ENCODE peak calls at places on chromosomes 16 and 17, in six cellular contexts. N is A549, H is psoas muscle, T is WTC11, G is fibroblast of lung, R is NB4. A is an unnamed sample.

GRCh38 chr16:58266336-58266735 is 28.5 kb downstream of the PRSS54 start:
- DNase-seq in N (no peak), H (no peak), T (no peak), G (no peak), R (no peak), A (no peak)

GRCh38 chr16:74199842-74200124 is 96.8 kb upstream of the PSMD7 start:
- DNase-seq in N (no peak), H (no peak), T (no peak), G (no peak), R (no peak), A (no peak)

GRCh38 chr17:78419970-78420820 is 41.7 kb downstream of the PGS1 start:
- DNase-seq in N (no peak), H (no peak), T (no peak), G (no peak), R (no peak), A (no peak)

GRCh38 chr17:68954146-68954971 is 833 bp downstream of the ABCA8 start:
- DNase-seq in N (no peak), H (no peak), T (no peak), G (no peak), R (no peak), A (peak)

GRCh38 chr16:80806957-80807356 is 2.6 kb upstream of the CDYL2 start:
- DNase-seq in N (peak), H (no peak), T (no peak), G (peak), R (peak), A (peak)

GRCh38 chr17:75773808-75774470 is 8.9 kb upstream of the GALK1 start:
- DNase-seq in N (no peak), H (peak), T (peak), G (no peak), R (no peak), A (no peak)

GRCh38 chr17:68482576-68483001 is 25.3 kb upstream of the WIPI1 start:
- DNase-seq in N (no peak), H (no peak), T (no peak), G (no peak), R (no peak), A (no peak)

GRCh38 chr16:81946206-81946605 is 65.1 kb downstream of the SDR42E1 start:
- DNase-seq in N (no peak), H (no peak), T (no peak), G (peak), R (no peak), A (no peak)

GRCh38 chr16:49876716-49877129 is 20.8 kb upstream of the ZNF423 start:
- DNase-seq in N (peak), H (peak), T (peak), G (no peak), R (peak), A (peak)

GRCh38 chr17:6471531-6472465 is 27.5 kb downstream of the PIMREG start:
- DNase-seq in N (peak), H (no peak), T (no peak), G (peak), R (peak), A (peak)

GRCh38 chr17:65027305-65027704 is 29.2 kb downstream of the GNA13 start:
- DNase-seq in N (peak), H (no peak), T (peak), G (peak), R (peak), A (no peak)

GRCh38 chr17:66383353-66383752 is 80.9 kb downstream of the PRKCA start:
- DNase-seq in N (no peak), H (no peak), T (no peak), G (peak), R (no peak), A (no peak)

GRCh38 chr17:77382356-77382911 is 241.7 kb downstream of the SEC14L1 start:
- DNase-seq in N (no peak), H (no peak), T (no peak), G (no peak), R (no peak), A (no peak)

GRCh38 chr17:9401434-9401833 is 174.2 kb downstream of the STX8 start:
- DNase-seq in N (peak), H (no peak), T (no peak), G (peak), R (peak), A (peak)

GRCh38 chr17:50241431-50241830 is 32.8 kb upstream of the TMEM92 start:
- DNase-seq in N (no peak), H (no peak), T (no peak), G (no peak), R (no peak), A (no peak)

GRCh38 chr17:14926526-14927122 is 338.5 kb downstream of the PMP22 start:
- DNase-seq in N (peak), H (no peak), T (peak), G (peak), R (peak), A (peak)

GRCh38 chr16:57535680-57536305 is 578 bp downstream of the CCDC102A start:
- DNase-seq in N (peak), H (peak), T (peak), G (peak), R (peak), A (peak)

GRCh38 chr17:65079489-65079900 is 23.0 kb upstream of the GNA13 start:
- DNase-seq in N (no peak), H (no peak), T (peak), G (no peak), R (no peak), A (no peak)

GRCh38 chr16:974001-974601 is 3.3 kb upstream of the LMF1 start:
- DNase-seq in N (no peak), H (no peak), T (no peak), G (no peak), R (no peak), A (peak)

GRCh38 chr16:5510819-5511370 is 413.3 kb upstream of the EEF2KMT start:
- DNase-seq in N (no peak), H (no peak), T (no peak), G (no peak), R (no peak), A (no peak)

GRCh38 chr16:85168732-85169256 is 56.5 kb upstream of the CIBAR2 start:
- DNase-seq in N (no peak), H (peak), T (peak), G (peak), R (peak), A (peak)

GRCh38 chr17:28737770-28738679 is 5.8 kb upstream of the TRAF4 start:
- DNase-seq in N (no peak), H (peak), T (no peak), G (no peak), R (no peak), A (no peak)

GRCh38 chr16:4373909-4374742 is 2.5 kb downstream of the VASN start:
- DNase-seq in N (peak), H (peak), T (peak), G (peak), R (no peak), A (peak)

GRCh38 chr16:77499373-77500285 is 64.8 kb upstream of the ADAMTS18 start:
- DNase-seq in N (peak), H (peak), T (peak), G (peak), R (no peak), A (peak)

GRCh38 chr17:39716073-39716818 is 14.1 kb downstream of the MIEN1 start:
- DNase-seq in N (no peak), H (no peak), T (no peak), G (no peak), R (no peak), A (no peak)

GRCh38 chr16:51500306-51500705 is 349.2 kb upstream of the SALL1 start:
- DNase-seq in N (peak), H (no peak), T (no peak), G (peak), R (no peak), A (no peak)

GRCh38 chr16:23679274-23679985 is 741 bp downstream of the PLK1 start:
- DNase-seq in N (peak), H (no peak), T (peak), G (peak), R (peak), A (peak)

GRCh38 chr16:51553314-51553713 is 402.2 kb upstream of the SALL1 start:
- DNase-seq in N (no peak), H (no peak), T (no peak), G (no peak), R (no peak), A (no peak)

GRCh38 chr16:12158428-12158827 is 181.9 kb downstream of the SNX29 start:
- DNase-seq in N (no peak), H (no peak), T (no peak), G (peak), R (no peak), A (no peak)

GRCh38 chr17:55228683-55229192 is 36.0 kb upstream of the HLF start:
- DNase-seq in N (no peak), H (no peak), T (no peak), G (no peak), R (no peak), A (no peak)

GRCh38 chr16:11100239-11100750 is 155.7 kb downstream of the SOCS1 start:
- DNase-seq in N (no peak), H (peak), T (peak), G (peak), R (peak), A (peak)

GRCh38 chr17:6232768-6233130 is 162.6 kb downstream of the WSCD1 start:
- DNase-seq in N (no peak), H (no peak), T (no peak), G (no peak), R (no peak), A (no peak)

GRCh38 chr16:30665155-30665829 is 7.1 kb downstream of the FBRS start:
- DNase-seq in N (no peak), H (no peak), T (no peak), G (no peak), R (no peak), A (no peak)

GRCh38 chr17:35519442-35519841 is 18.0 kb downstream of the SLFN12L start:
- DNase-seq in N (no peak), H (no peak), T (no peak), G (no peak), R (no peak), A (no peak)

GRCh38 chr17:39365252-39365651 is 36.2 kb downstream of the FBXL20 start:
- DNase-seq in N (no peak), H (no peak), T (no peak), G (peak), R (peak), A (no peak)

GRCh38 chr16:68698091-68698490 is 39.0 kb upstream of the CDH1 start:
- DNase-seq in N (no peak), H (no peak), T (no peak), G (no peak), R (no peak), A (no peak)

GRCh38 chr16:68700120-68700519 is 37.0 kb upstream of the CDH1 start:
- DNase-seq in N (no peak), H (no peak), T (no peak), G (peak), R (peak), A (no peak)

GRCh38 chr16:68695575-68695974 is 41.5 kb upstream of the CDH1 start:
- DNase-seq in N (no peak), H (no peak), T (no peak), G (no peak), R (no peak), A (no peak)

DNA sequence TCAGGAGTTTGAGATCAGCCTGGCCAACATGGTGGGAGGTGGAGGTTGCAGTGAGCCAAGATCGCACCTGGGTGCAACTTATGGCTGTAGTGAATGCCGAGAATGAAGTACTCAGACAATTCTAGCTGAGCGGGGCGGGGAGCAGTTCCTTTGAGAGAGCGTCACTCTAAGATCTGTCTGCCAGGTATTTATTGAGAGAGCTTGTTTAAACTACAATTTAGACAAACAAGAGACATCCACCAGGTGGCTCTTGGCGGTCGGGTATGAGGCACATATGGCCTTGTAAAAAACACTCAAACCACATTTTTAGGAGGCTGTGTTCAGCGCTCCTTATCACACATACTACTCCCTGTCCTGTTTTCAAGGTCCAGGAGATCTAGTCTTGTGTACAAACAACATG is 40.6 kb upstream of the CDH1 start:
- DNase-seq in N (no peak), H (no peak), T (no peak), G (no peak), R (no peak), A (no peak)
- TF ChIP-seq CTCF in N (no peak), H (no peak), T (no peak), G (no peak), R (no peak), A (no peak)

GRCh38 chr17:17570207-17570797 is 21.2 kb downstream of the PEMT start:
- DNase-seq in N (peak), H (peak), T (peak), G (peak), R (peak), A (peak)
- TF ChIP-seq CTCF in N (peak), H (peak), T (no peak), G (peak), R (peak), A (peak)

GRCh38 chr17:58284613-58285421 is 4.1 kb upstream of the MPO start:
- DNase-seq in N (no peak), H (no peak), T (peak), G (no peak), R (peak), A (peak)
- TF ChIP-seq CTCF in N (no peak), H (no peak), T (no peak), G (no peak), R (no peak), A (no peak)

GRCh38 chr17:44346064-44346844 is 1.2 kb downstream of the GRN start:
- DNase-seq in N (no peak), H (no peak), T (no peak), G (no peak), R (no peak), A (no peak)
- TF ChIP-seq CTCF in N (no peak), H (no peak), T (no peak), G (no peak), R (no peak), A (no peak)

A was measured in cardiac muscle cell.